ENCODE peak calls at places on chromosomes 4 and X, in seven cellular contexts. B, N, P, V, K, R and Y are unnamed samples.

GRCh38 chrX:155056877-155057792 is 13.8 kb downstream of the CMC4 start:
- DNase-seq in B (peak; percentile 85), N (peak; percentile 73), P (peak; percentile 53), V (peak; percentile 68), K (peak; percentile 66), R (peak; percentile 51), Y (peak; percentile 69)

GRCh38 chr4:87498446-87498900 is 30.7 kb downstream of the SPARCL1 start:
- DNase-seq in B (no peak), N (no peak), P (no peak), V (no peak), K (no peak), R (no peak), Y (no peak)

GRCh38 chr4:46404961-46405360 is 15.0 kb upstream of the GABRA2 start:
- DNase-seq in B (peak; percentile 94), N (no peak), P (peak; percentile 17), V (no peak), K (peak; percentile 80), R (no peak), Y (no peak)

GRCh38 chr4:80172203-80172602 is 25.1 kb upstream of the PRDM8 start:
- DNase-seq in B (no peak), N (no peak), P (no peak), V (no peak), K (no peak), R (peak; percentile 9), Y (no peak)

GRCh38 chrX:2650037-2650436 is 41.1 kb upstream of the CD99 start:
- DNase-seq in B (no peak), N (no peak), P (no peak), V (no peak), K (no peak), R (no peak), Y (no peak)

GRCh38 chr4:127124919-127125318 is 507.8 kb upstream of the INTU start:
- DNase-seq in B (peak; percentile 28), N (no peak), P (peak; percentile 3), V (no peak), K (peak; percentile 9), R (no peak), Y (peak; percentile 10)

GRCh38 chr4:110533940-110534339 is 58.0 kb downstream of the ENPEP start:
- DNase-seq in B (peak; percentile 79), N (no peak), P (peak; percentile 89), V (no peak), K (peak; percentile 59), R (no peak), Y (peak; percentile 62)

GRCh38 chrX:81957900-81958545 is 756.1 kb downstream of the SH3BGRL start:
- DNase-seq in B (peak; percentile 53), N (no peak), P (peak; percentile 1), V (no peak), K (peak; percentile 4), R (peak; percentile 17), Y (peak; percentile 15)

GRCh38 chr4:25031077-25031606 is 396 bp upstream of the LGI2 start:
- DNase-seq in B (peak; percentile 43), N (no peak), P (no peak), V (peak; percentile 65), K (peak; percentile 37), R (no peak), Y (no peak)

GRCh38 chr4:40562208-40562607 is 67.5 kb downstream of the RBM47 start:
- DNase-seq in B (no peak), N (no peak), P (no peak), V (no peak), K (no peak), R (no peak), Y (no peak)

GRCh38 chr4:40562681-40563080 is 67.0 kb downstream of the RBM47 start:
- DNase-seq in B (peak; percentile 57), N (no peak), P (no peak), V (no peak), K (no peak), R (no peak), Y (peak; percentile 10)

GRCh38 chr4:40564815-40565505 is 64.7 kb downstream of the RBM47 start:
- DNase-seq in B (peak; percentile 86), N (no peak), P (no peak), V (no peak), K (no peak), R (no peak), Y (peak; percentile 7)

GRCh38 chr4:40564004-40564403 is 65.7 kb downstream of the RBM47 start:
- DNase-seq in B (no peak), N (no peak), P (peak; percentile 47), V (peak; percentile 68), K (no peak), R (no peak), Y (no peak)

GRCh38 chr4:40563401-40563800 is 66.3 kb downstream of the RBM47 start:
- DNase-seq in B (peak; percentile 67), N (no peak), P (no peak), V (no peak), K (no peak), R (no peak), Y (no peak)
- H3K4me1 ChIP-seq in B (peaks cover 16% of the 10 kb centered on the region), N (no peaks in the 10 kb centered on the region), P (peaks cover 3% of the 10 kb centered on the region), V (no peaks in the 10 kb centered on the region), K (peaks cover 26% of the 10 kb centered on the region), R (no peaks in the 10 kb centered on the region), Y (no peaks in the 10 kb centered on the region)

GRCh38 chr4:48779998-48780866 is at the start of gene FRYL:
- DNase-seq in B (peak; percentile 100), N (peak; percentile 100), P (peak; percentile 100), V (peak; percentile 100), K (peak; percentile 99), R (peak; percentile 98), Y (peak; percentile 100)

GRCh38 chr4:48779095-48779997 is 733 bp downstream of the FRYL start:
- DNase-seq in B (peak; percentile 61), N (peak; percentile 82), P (peak; percentile 52), V (peak; percentile 79), K (peak; percentile 85), R (peak; percentile 75), Y (peak; percentile 79)

GRCh38 chr4:48778431-48779094 is 1.5 kb downstream of the FRYL start:
- DNase-seq in B (no peak), N (no peak), P (peak; percentile 37), V (no peak), K (no peak), R (no peak), Y (peak; percentile 19)

GRCh38 chr4:48774760-48775398 is 5.2 kb downstream of the FRYL start:
- DNase-seq in B (no peak), N (no peak), P (no peak), V (no peak), K (no peak), R (no peak), Y (no peak)

GRCh38 chr4:48777739-48778138 is 2.3 kb downstream of the FRYL start:
- DNase-seq in B (no peak), N (no peak), P (no peak), V (no peak), K (no peak), R (no peak), Y (no peak)
- H3K4me3 ChIP-seq in B (no peak overlapping the region), N (peak overlapping the region; percentile 76), P (peak overlapping the region; percentile 79), V (peak overlapping the region; percentile 99), K (peak overlapping the region; percentile 63), R (peak overlapping the region; percentile 91), Y (peak overlapping the region; percentile 96)

GRCh38 chr4:26196567-26196966 is 124.2 kb upstream of the RBPJ start:
- DNase-seq in B (no peak), N (no peak), P (no peak), V (no peak), K (no peak), R (no peak), Y (no peak)
- H3K4me1 ChIP-seq in B (no peaks in the 10 kb centered on the region), N (no peaks in the 10 kb centered on the region), P (peaks cover 8% of the 10 kb centered on the region), V (no peaks in the 10 kb centered on the region), K (no peaks in the 10 kb centered on the region), R (peaks cover 40% of the 10 kb centered on the region), Y (no peaks in the 10 kb centered on the region)

DNA sequence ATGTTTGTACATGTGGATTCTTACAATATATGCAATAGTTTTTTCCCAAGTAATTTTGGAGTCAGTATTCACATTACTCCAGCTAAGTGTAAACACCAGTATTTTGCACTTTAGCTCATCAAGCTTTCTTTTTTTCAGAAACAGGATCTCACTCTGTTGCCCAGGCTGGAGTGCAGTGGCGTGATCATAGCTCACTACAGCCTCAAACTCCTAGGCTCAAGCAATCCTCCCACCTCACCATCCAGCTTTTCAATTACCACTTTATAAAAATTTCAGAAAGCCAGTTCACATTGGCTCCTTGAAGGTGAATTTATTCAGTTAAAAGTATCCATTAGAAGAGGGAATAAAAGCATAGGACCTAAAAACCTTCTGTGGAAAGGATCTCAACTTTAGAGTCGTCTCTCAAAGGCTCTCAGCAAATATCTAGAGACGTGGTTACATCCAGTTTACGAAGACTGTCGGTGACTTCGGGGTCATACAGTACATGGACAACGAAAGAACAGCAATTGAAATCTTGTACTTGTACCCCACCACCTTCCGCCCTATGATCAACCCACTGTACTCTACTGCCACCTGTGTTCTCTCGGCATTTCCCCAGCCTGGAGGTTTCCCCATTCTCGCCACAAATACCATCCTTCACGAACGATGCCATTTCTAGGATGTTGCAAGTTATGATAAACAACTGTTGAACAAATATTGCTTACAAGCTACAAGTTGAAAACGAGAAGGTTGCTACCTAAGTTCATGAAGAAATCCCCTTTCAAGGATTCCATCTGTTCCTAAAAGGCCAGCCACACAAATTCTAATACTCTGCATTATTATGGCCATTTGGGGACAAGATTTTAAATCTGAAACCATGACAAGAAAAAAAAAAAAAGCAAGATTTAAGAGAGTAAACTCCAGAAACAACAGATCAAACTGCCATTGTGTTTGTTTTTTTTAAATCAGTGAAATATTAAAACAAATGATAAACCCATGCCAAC is 1.8 kb downstream of the APBB2 start:
- DNase-seq in B (peak; percentile 60), N (no peak), P (peak; percentile 72), V (no peak), K (peak; percentile 76), R (no peak), Y (peak; percentile 38)
- H3K4me3 ChIP-seq in B (no peak overlapping the region), N (peak overlapping the region; percentile 97), P (peak overlapping the region; percentile 91), V (peak overlapping the region; percentile 71), K (peak overlapping the region; percentile 88), R (no peak overlapping the region), Y (peak overlapping the region; percentile 75)

GRCh38 chr4:185209031-185209851 is at the start of gene SNX25:
- DNase-seq in B (peak; percentile 90), N (peak; percentile 90), P (peak; percentile 79), V (peak; percentile 91), K (peak; percentile 95), R (peak; percentile 86), Y (peak; percentile 81)
- H3K4me1 ChIP-seq in B (peaks cover 14% of the 10 kb centered on the region), N (peaks cover 28% of the 10 kb centered on the region), P (peaks cover 11% of the 10 kb centered on the region), V (peaks cover 2% of the 10 kb centered on the region), K (peaks cover 23% of the 10 kb centered on the region), R (peaks cover 39% of the 10 kb centered on the region), Y (peaks cover 14% of the 10 kb centered on the region)

GRCh38 chrX:104250470-104250869 is 4.3 kb downstream of the ESX1 start:
- DNase-seq in B (no peak), N (no peak), P (no peak), V (no peak), K (no peak), R (no peak), Y (no peak)

GRCh38 chrX:104253567-104254441 is 929 bp downstream of the ESX1 start:
- DNase-seq in B (peak; percentile 50), N (no peak), P (peak; percentile 0), V (no peak), K (no peak), R (no peak), Y (no peak)

GRCh38 chrX:104255465-104255864 is 732 bp upstream of the ESX1 start:
- DNase-seq in B (no peak), N (no peak), P (peak; percentile 2), V (no peak), K (no peak), R (no peak), Y (no peak)

GRCh38 chrX:104254442-104255115 is at the start of gene ESX1:
- DNase-seq in B (no peak), N (no peak), P (peak; percentile 30), V (no peak), K (no peak), R (no peak), Y (peak; percentile 14)
- H3K4me3 ChIP-seq in B (no peak within 1 kb of the TSS), N (peak within 1 kb of the TSS; percentile 33), P (peak within 1 kb of the TSS; percentile 37), V (no peak within 1 kb of the TSS), K (no peak within 1 kb of the TSS), R (no peak within 1 kb of the TSS), Y (peak within 1 kb of the TSS; percentile 10)